ENCODE peak calls at places on chromosomes 7 and 10, in four cellular contexts. Z is HepG2, O is GM12878, S is K562. R is an unnamed sample.
A peak's percentile ranks its signal among the peaks of the same experiment; 100 is the strongest.

GRCh38 chr10:51471271-51471670 is 228.1 kb downstream of the CSTF2T start:
- DNase-seq in Z (no peak), O (no peak), S (no peak), R (no peak)

GRCh38 chr10:1382711-1383110 is 326.5 kb downstream of the WDR37 start:
- DNase-seq in Z (no peak), O (no peak), S (no peak), R (peak; percentile 17)

GRCh38 chr10:114996542-114996941 is 58.5 kb downstream of the TRUB1 start:
- DNase-seq in Z (no peak), O (no peak), S (no peak), R (no peak)

GRCh38 chr7:152451356-152451755 is 15.6 kb upstream of the KMT2C start:
- DNase-seq in Z (no peak), O (no peak), S (no peak), R (no peak)

GRCh38 chr7:101239951-101240220 is 2.3 kb upstream of the CLDN15 start:
- DNase-seq in Z (no peak), O (no peak), S (no peak), R (peak; percentile 22)

GRCh38 chr10:46096426-46096825 is 50.4 kb upstream of the MSMB start:
- DNase-seq in Z (peak; percentile 35), O (no peak), S (no peak), R (no peak)

GRCh38 chr7:39720586-39720985 is 97.2 kb downstream of the RALA start:
- DNase-seq in Z (peak; percentile 20), O (no peak), S (peak; percentile 38), R (no peak)

GRCh38 chr7:151793531-151793935 is 83.4 kb downstream of the PRKAG2 start:
- DNase-seq in Z (no peak), O (no peak), S (no peak), R (no peak)

GRCh38 chr7:130276796-130277762 is 10.4 kb downstream of the CPA2 start:
- DNase-seq in Z (no peak), O (no peak), S (no peak), R (no peak)

GRCh38 chr7:96789914-96790313 is 80.3 kb upstream of the SEM1 start:
- DNase-seq in Z (no peak), O (no peak), S (no peak), R (no peak)

GRCh38 chr7:139675127-139676110 is 102.4 kb downstream of the HIPK2 start:
- DNase-seq in Z (peak; percentile 95), O (no peak), S (no peak), R (no peak)

GRCh38 chr7:16463520-16463919 is 2.0 kb downstream of the SOSTDC1 start:
- DNase-seq in Z (no peak), O (no peak), S (no peak), R (no peak)

DNA sequence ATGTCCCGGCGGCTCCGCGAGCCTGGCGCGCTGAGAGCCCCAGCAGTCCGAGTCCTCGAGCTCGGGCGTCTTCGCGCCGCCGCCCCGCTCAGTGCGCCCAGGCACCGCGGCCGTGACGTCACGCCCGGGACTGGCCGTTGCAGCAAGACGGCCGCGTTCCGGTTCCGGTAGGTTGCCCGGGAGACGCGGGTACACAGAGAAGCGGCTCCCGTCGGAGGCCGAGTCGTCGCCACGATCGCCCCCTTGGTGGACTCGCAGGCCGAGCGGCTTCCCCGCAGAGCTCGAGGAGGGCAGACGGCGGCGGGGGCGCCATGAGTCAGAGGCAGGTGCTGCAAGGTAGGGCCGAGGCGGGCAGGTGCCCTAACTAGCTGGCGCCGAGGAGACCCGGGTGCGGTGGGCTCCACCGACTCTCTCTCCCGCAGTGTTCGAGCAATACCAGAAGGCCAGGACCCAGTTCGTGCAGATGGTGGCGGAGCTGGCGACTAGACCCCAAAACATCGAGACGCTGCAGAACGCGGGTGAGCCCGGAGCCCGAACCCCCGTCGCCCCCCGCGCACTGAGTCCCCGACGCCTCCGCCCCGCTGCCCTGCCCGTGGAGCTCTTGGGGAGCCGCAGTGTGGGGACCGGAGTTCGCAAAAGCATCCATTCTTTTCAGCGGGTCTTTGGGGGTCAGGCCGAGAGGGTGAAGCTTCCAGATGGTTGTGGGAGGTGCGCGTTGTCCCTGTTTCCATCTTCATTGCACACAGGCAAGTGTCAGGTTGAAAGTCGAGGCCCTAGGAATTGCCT is at the start of gene SPAG6:
- DNase-seq in Z (no peak), O (no peak), S (no peak), R (peak; percentile 84)
- TF ChIP-seq FOXM1 in Z (no peak), O (no peak), S (no peak), R (no peak)

DNA sequence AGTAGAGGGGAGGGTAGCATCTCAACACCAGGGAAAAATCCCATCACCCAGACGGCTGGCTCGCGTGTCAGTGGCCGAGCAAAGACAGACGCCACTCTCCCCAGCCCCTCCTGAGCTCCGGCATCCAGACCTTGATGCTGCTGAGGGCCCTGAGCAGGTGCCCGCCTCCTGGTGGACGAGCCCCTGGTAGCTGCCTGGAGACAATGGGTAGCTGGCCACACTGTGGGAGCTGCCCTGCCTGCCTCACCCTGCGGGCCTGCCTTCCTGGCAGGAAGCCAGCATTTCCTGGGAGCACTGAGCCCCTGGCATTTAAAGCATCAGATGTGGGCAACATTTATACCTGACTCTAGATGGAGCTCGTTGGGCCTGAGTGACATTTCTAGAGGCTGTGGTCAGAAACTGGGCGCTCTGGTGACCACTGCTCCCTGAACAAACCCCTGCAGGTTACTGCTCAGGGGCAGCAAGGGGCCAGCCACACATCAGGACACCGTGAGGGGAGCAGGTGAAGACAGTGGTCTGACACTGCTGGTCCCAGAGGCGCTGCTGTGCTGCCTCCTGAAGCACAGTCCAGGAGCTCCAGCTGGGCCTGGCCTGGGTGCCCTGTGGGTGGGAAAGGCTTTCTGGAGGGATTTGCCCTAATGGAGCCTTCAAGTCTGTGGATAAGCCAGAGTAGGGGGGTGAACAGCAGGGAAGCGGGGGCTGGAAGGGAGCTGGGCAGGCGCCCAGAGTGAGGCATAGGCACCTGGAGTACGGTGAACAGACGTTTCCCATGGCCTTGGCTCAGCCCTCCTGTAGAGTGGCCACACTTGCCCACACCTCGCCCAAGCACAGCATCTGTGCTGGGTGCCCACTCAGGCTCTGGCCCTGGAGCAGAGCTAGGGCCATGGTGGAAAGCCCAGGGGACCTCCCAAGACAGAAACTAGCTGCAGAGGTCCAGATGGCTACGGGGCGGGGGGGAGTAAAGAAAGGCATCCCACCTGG is 138.7 kb downstream of the MAPK8 start:
- DNase-seq in Z (peak; percentile 27), O (no peak), S (peak; percentile 16), R (peak; percentile 70)
- TF ChIP-seq YY1 in Z (no peak), O (no peak), S (no peak), R (no peak)

DNA sequence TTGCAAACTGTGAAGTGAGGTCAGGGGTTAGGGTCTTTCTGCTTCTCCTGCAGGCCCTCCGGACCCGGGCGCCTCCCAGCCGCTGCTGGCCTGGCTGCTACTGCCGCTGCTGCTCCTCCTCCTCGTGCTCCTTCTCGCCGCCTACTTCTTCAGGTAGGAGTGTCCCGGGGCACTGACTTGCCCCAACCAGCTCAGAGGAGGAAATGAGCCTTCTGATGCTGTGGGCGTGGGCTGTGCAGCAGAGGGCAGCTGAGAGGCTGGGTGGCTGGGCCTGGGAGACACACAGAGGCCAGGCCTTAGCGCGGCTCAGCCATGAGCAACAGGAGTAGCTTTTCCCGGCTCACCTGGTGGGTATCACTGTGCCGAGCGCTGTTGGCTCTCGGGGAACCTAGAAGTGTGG is 78.9 kb downstream of the MKI67 start:
- DNase-seq in Z (no peak), O (peak; percentile 63), S (peak; percentile 27), R (no peak)
- H3K4me3 ChIP-seq in Z (no peak overlapping the region), O (peak overlapping the region; percentile 70), S (no peak overlapping the region), R (no peak overlapping the region)

GRCh38 chr7:106057962-106058901 is 53.9 kb downstream of the SYPL1 start:
- DNase-seq in Z (peak; percentile 56), O (peak; percentile 88), S (no peak), R (no peak)
- TF ChIP-seq FOXM1 in Z (no peak), O (peak; percentile 74), S (no peak), R (no peak)

GRCh38 chr10:31929260-31929985 is 792 bp upstream of the ARHGAP12 start:
- DNase-seq in Z (peak; percentile 77), O (no peak), S (peak; percentile 72), R (no peak)

GRCh38 chr10:31932838-31933237 is 4.2 kb upstream of the ARHGAP12 start:
- DNase-seq in Z (no peak), O (no peak), S (no peak), R (no peak)

GRCh38 chr10:31927597-31928530 is 767 bp downstream of the ARHGAP12 start:
- DNase-seq in Z (peak; percentile 74), O (no peak), S (peak; percentile 52), R (peak; percentile 84)

GRCh38 chr10:31928531-31929259 is at the start of gene ARHGAP12:
- DNase-seq in Z (peak; percentile 74), O (no peak), S (peak; percentile 86), R (peak; percentile 96)

DNA sequence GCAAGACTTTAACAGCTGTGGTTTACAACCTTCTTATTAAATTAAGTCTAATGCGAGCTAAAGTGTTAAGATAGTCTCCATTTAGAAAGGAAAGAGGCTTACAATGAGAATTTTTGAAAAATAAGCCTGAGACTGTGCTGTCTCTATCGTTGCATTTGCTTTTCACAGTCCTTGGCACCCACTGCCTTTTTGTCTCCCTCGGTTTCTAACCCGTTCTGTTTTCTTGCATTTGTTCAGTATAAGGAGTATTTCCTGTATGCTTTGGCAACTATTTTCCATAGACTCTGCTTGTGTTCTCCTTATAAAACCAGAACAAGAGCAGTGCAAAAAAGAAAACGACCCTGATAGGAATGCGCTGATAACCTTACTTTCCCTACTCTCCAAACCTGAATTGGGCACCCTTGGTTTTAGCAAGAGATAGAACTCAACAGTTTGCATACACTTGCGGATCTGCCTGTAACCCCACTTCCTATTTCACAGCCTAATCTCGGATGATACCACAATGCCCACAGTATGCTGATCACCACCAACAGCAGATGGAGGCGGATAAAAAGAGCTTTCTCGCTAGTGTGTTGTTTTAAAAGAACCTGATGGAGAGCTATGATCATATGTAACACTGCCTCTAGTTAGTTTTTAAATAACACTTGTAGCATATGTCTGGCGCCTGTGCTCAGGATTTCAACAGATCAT is 1.5 kb upstream of the ARHGAP12 start:
- DNase-seq in Z (no peak), O (no peak), S (no peak), R (no peak)
- TF ChIP-seq YY1 in Z (no peak), O (no peak), S (no peak), R (no peak)

DNA sequence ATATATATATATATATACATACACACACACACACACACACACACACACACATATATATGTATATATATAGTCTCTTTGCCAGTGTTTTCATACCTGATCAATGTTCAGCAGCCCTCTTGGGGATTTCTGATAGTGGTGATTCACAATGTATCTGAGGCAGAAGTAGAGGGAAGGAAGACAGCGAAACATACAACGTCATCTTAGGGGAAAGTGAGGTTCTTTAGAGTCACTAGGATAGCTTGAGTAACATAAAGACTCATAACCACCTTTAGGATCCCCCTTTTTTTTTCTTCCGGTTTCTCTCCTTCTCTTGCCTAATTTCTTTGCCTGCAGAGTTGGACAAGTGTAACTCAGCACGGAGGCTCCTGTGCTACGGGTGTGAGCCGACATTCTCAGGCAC is 56.6 kb downstream of the PODXL start:
- DNase-seq in Z (no peak), O (no peak), S (no peak), R (no peak)
- H3K4me3 ChIP-seq in Z (no peak overlapping the region), O (no peak overlapping the region), S (no peak overlapping the region), R (no peak overlapping the region)

R was measured in SK-N-SH.